ENCODE peak calls at places on chromosomes 2 and 18, in eight cellular contexts. One of them, this sample, is unnamed.

GRCh38 chr2:198700330-198700729 is 757.4 kb downstream of the SATB2 start:
- DNase-seq in naive B cell: no peak
- DNase-seq in HuH-7.5: no peak
- DNase-seq in hepatic stellate cell: no peak
- DNase-seq in NCI-H226: no peak
- DNase-seq in COLO829: no peak
- DNase-seq in skeletal muscle cell: no peak
- DNase-seq in GM04503: no peak
- DNase-seq in this sample: no peak

GRCh38 chr18:46755315-46756171 is 1.3 kb downstream of the ST8SIA5 start:
- DNase-seq in naive B cell: no peak
- DNase-seq in HuH-7.5: no peak
- DNase-seq in hepatic stellate cell: no peak
- DNase-seq in NCI-H226: no peak
- DNase-seq in COLO829: no peak
- DNase-seq in skeletal muscle cell: no peak
- DNase-seq in GM04503: no peak
- DNase-seq in this sample: no peak

GRCh38 chr2:86764661-86765307 is 25.9 kb downstream of the CD8A start:
- DNase-seq in naive B cell: peak
- DNase-seq in HuH-7.5: no peak
- DNase-seq in hepatic stellate cell: peak
- DNase-seq in NCI-H226: no peak
- DNase-seq in COLO829: peak
- DNase-seq in skeletal muscle cell: peak
- DNase-seq in GM04503: no peak
- DNase-seq in this sample: no peak

GRCh38 chr2:2950403-2950952 is 427.1 kb downstream of the EIPR1 start:
- DNase-seq in naive B cell: no peak
- DNase-seq in HuH-7.5: no peak
- DNase-seq in hepatic stellate cell: no peak
- DNase-seq in NCI-H226: no peak
- DNase-seq in COLO829: no peak
- DNase-seq in skeletal muscle cell: no peak
- DNase-seq in GM04503: no peak
- DNase-seq in this sample: no peak

GRCh38 chr2:174195253-174195652 is 53.1 kb downstream of the OLA1 start:
- DNase-seq in naive B cell: no peak
- DNase-seq in HuH-7.5: no peak
- DNase-seq in hepatic stellate cell: no peak
- DNase-seq in NCI-H226: no peak
- DNase-seq in COLO829: no peak
- DNase-seq in skeletal muscle cell: no peak
- DNase-seq in GM04503: no peak
- DNase-seq in this sample: no peak

GRCh38 chr18:28007841-28008240 is 169.1 kb downstream of the CDH2 start:
- DNase-seq in naive B cell: no peak
- DNase-seq in HuH-7.5: no peak
- DNase-seq in hepatic stellate cell: no peak
- DNase-seq in NCI-H226: peak
- DNase-seq in COLO829: no peak
- DNase-seq in skeletal muscle cell: no peak
- DNase-seq in GM04503: no peak
- DNase-seq in this sample: peak

GRCh38 chr2:221124542-221125235 is 447.4 kb downstream of the EPHA4 start:
- DNase-seq in naive B cell: no peak
- DNase-seq in HuH-7.5: no peak
- DNase-seq in hepatic stellate cell: no peak
- DNase-seq in NCI-H226: peak
- DNase-seq in COLO829: peak
- DNase-seq in skeletal muscle cell: no peak
- DNase-seq in GM04503: no peak
- DNase-seq in this sample: no peak

GRCh38 chr2:221554769-221555510 is 17.2 kb downstream of the EPHA4 start:
- DNase-seq in naive B cell: peak
- DNase-seq in HuH-7.5: no peak
- DNase-seq in hepatic stellate cell: no peak
- DNase-seq in NCI-H226: no peak
- DNase-seq in COLO829: no peak
- DNase-seq in skeletal muscle cell: no peak
- DNase-seq in GM04503: peak
- DNase-seq in this sample: no peak

GRCh38 chr2:95271381-95271971 is 2.8 kb upstream of the PROM2 start:
- DNase-seq in naive B cell: no peak
- DNase-seq in HuH-7.5: no peak
- DNase-seq in hepatic stellate cell: no peak
- DNase-seq in NCI-H226: no peak
- DNase-seq in COLO829: no peak
- DNase-seq in skeletal muscle cell: no peak
- DNase-seq in GM04503: no peak
- DNase-seq in this sample: no peak

GRCh38 chr2:144675331-144675730 is 155.4 kb upstream of the ZEB2 start:
- DNase-seq in naive B cell: no peak
- DNase-seq in HuH-7.5: no peak
- DNase-seq in hepatic stellate cell: no peak
- DNase-seq in NCI-H226: no peak
- DNase-seq in COLO829: no peak
- DNase-seq in skeletal muscle cell: no peak
- DNase-seq in GM04503: no peak
- DNase-seq in this sample: no peak

GRCh38 chr2:22729466-22729865 is 655.5 kb upstream of the KLHL29 start:
- DNase-seq in naive B cell: no peak
- DNase-seq in HuH-7.5: no peak
- DNase-seq in hepatic stellate cell: no peak
- DNase-seq in NCI-H226: no peak
- DNase-seq in COLO829: no peak
- DNase-seq in skeletal muscle cell: no peak
- DNase-seq in GM04503: no peak
- DNase-seq in this sample: no peak

GRCh38 chr2:216632952-216633615 is at the start of gene IGFBP2:
- DNase-seq in naive B cell: no peak
- DNase-seq in HuH-7.5: no peak
- DNase-seq in hepatic stellate cell: no peak
- DNase-seq in NCI-H226: peak
- DNase-seq in COLO829: no peak
- DNase-seq in skeletal muscle cell: no peak
- DNase-seq in GM04503: no peak
- DNase-seq in this sample: no peak

GRCh38 chr2:147846382-147847081 is 1.7 kb downstream of the ACVR2A start:
- DNase-seq in naive B cell: no peak
- DNase-seq in HuH-7.5: peak
- DNase-seq in hepatic stellate cell: peak
- DNase-seq in NCI-H226: no peak
- DNase-seq in COLO829: peak
- DNase-seq in skeletal muscle cell: no peak
- DNase-seq in GM04503: no peak
- DNase-seq in this sample: no peak

GRCh38 chr2:226215902-226216503 is 583.6 kb downstream of the IRS1 start:
- DNase-seq in naive B cell: peak
- DNase-seq in HuH-7.5: peak
- DNase-seq in hepatic stellate cell: peak
- DNase-seq in NCI-H226: peak
- DNase-seq in COLO829: no peak
- DNase-seq in skeletal muscle cell: no peak
- DNase-seq in GM04503: no peak
- DNase-seq in this sample: peak

GRCh38 chr2:88855620-88856408 is 164.3 kb downstream of the RPIA start:
- DNase-seq in naive B cell: peak
- DNase-seq in HuH-7.5: no peak
- DNase-seq in hepatic stellate cell: no peak
- DNase-seq in NCI-H226: no peak
- DNase-seq in COLO829: no peak
- DNase-seq in skeletal muscle cell: no peak
- DNase-seq in GM04503: no peak
- DNase-seq in this sample: no peak

GRCh38 chr2:9950521-9951271 is 797 bp upstream of the GRHL1 start:
- DNase-seq in naive B cell: peak
- DNase-seq in HuH-7.5: peak
- DNase-seq in hepatic stellate cell: peak
- DNase-seq in NCI-H226: no peak
- DNase-seq in COLO829: no peak
- DNase-seq in skeletal muscle cell: no peak
- DNase-seq in GM04503: no peak
- DNase-seq in this sample: no peak

GRCh38 chr2:107591541-107591940 is 235.2 kb upstream of the RGPD4 start:
- DNase-seq in naive B cell: no peak
- DNase-seq in HuH-7.5: no peak
- DNase-seq in hepatic stellate cell: no peak
- DNase-seq in NCI-H226: no peak
- DNase-seq in COLO829: no peak
- DNase-seq in skeletal muscle cell: no peak
- DNase-seq in GM04503: no peak
- DNase-seq in this sample: no peak

GRCh38 chr18:49582579-49582978 is 20.7 kb downstream of the LIPG start:
- DNase-seq in naive B cell: no peak
- DNase-seq in HuH-7.5: no peak
- DNase-seq in hepatic stellate cell: no peak
- DNase-seq in NCI-H226: no peak
- DNase-seq in COLO829: no peak
- DNase-seq in skeletal muscle cell: peak
- DNase-seq in GM04503: no peak
- DNase-seq in this sample: no peak

GRCh38 chr2:98769784-98770183 is 38.9 kb upstream of the MGAT4A start:
- DNase-seq in naive B cell: no peak
- DNase-seq in HuH-7.5: no peak
- DNase-seq in hepatic stellate cell: no peak
- DNase-seq in NCI-H226: no peak
- DNase-seq in COLO829: no peak
- DNase-seq in skeletal muscle cell: no peak
- DNase-seq in GM04503: no peak
- DNase-seq in this sample: no peak

GRCh38 chr18:58266291-58266690 is 222.3 kb downstream of the NEDD4L start:
- DNase-seq in naive B cell: no peak
- DNase-seq in HuH-7.5: no peak
- DNase-seq in hepatic stellate cell: no peak
- DNase-seq in NCI-H226: no peak
- DNase-seq in COLO829: no peak
- DNase-seq in skeletal muscle cell: no peak
- DNase-seq in GM04503: no peak
- DNase-seq in this sample: no peak

GRCh38 chr2:227415538-227416424 is 28.0 kb upstream of the SCYGR1 start:
- DNase-seq in naive B cell: peak
- DNase-seq in HuH-7.5: no peak
- DNase-seq in hepatic stellate cell: peak
- DNase-seq in NCI-H226: peak
- DNase-seq in COLO829: peak
- DNase-seq in skeletal muscle cell: peak
- DNase-seq in GM04503: no peak
- DNase-seq in this sample: no peak

GRCh38 chr2:173436088-173436487 is 81.4 kb downstream of the CDCA7 start:
- DNase-seq in naive B cell: no peak
- DNase-seq in HuH-7.5: no peak
- DNase-seq in hepatic stellate cell: no peak
- DNase-seq in NCI-H226: no peak
- DNase-seq in COLO829: no peak
- DNase-seq in skeletal muscle cell: no peak
- DNase-seq in GM04503: no peak
- DNase-seq in this sample: no peak

This sample was measured in HS-27A.